ENCODE peak calls at places on chromosome X, in ten cellular contexts. A is Peyer's patch, J is AG10803, K is ovary, P is fibroblast of the aortic adventitia, Q is GM10248, W is tibial nerve, E is lower leg skin, H is suprapubic skin, T is tibial artery. S is an unnamed sample.

GRCh38 chrX:130637591-130637990 is 235.8 kb downstream of the RBMX2 start:
- DNase-seq in A (no peak), J (peak), K (no peak), P (peak), Q (no peak), W (no peak), E (no peak), H (no peak), T (no peak), S (no peak)

GRCh38 chrX:106069048-106069447 is 30.5 kb upstream of the SERPINA7 start:
- DNase-seq in A (no peak), J (no peak), K (no peak), P (no peak), Q (no peak), W (no peak), E (no peak), H (no peak), T (no peak), S (no peak)

GRCh38 chrX:13432376-13432775 is 112.5 kb upstream of the ATXN3L start:
- DNase-seq in A (no peak), J (peak), K (peak), P (peak), Q (no peak), W (peak), E (peak), H (no peak), T (peak), S (no peak)

GRCh38 chrX:97399400-97399799 is 515.7 kb downstream of the RPA4 start:
- DNase-seq in A (no peak), J (peak), K (no peak), P (peak), Q (peak), W (no peak), E (no peak), H (no peak), T (no peak), S (no peak)

GRCh38 chrX:150429577-150429976 is 66.5 kb downstream of the MAMLD1 start:
- DNase-seq in A (no peak), J (peak), K (no peak), P (peak), Q (no peak), W (no peak), E (no peak), H (no peak), T (no peak), S (no peak)

GRCh38 chrX:23900220-23900797 is 7.4 kb downstream of the APOO start:
- DNase-seq in A (no peak), J (peak), K (no peak), P (no peak), Q (no peak), W (no peak), E (no peak), H (no peak), T (peak), S (no peak)

GRCh38 chrX:53074987-53075386 is 7.2 kb upstream of the TSPYL2 start:
- DNase-seq in A (no peak), J (no peak), K (no peak), P (no peak), Q (no peak), W (no peak), E (no peak), H (peak), T (no peak), S (no peak)

GRCh38 chrX:154712781-154713391 is 38.0 kb downstream of the GAB3 start:
- DNase-seq in A (no peak), J (peak), K (no peak), P (peak), Q (peak), W (no peak), E (no peak), H (no peak), T (no peak), S (no peak)

GRCh38 chrX:153032397-153033118 is 23.7 kb upstream of the PNMA3 start:
- DNase-seq in A (peak), J (peak), K (peak), P (peak), Q (peak), W (peak), E (peak), H (peak), T (peak), S (peak)

GRCh38 chrX:45803383-45803921 is 602.8 kb upstream of the DIPK2B start:
- DNase-seq in A (no peak), J (peak), K (no peak), P (peak), Q (no peak), W (no peak), E (no peak), H (no peak), T (no peak), S (no peak)

GRCh38 chrX:154430916-154431315 is 2.4 kb downstream of the ATP6AP1 start:
- DNase-seq in A (no peak), J (no peak), K (no peak), P (no peak), Q (no peak), W (no peak), E (no peak), H (no peak), T (no peak), S (no peak)

GRCh38 chrX:107978707-107979307 is 3.4 kb downstream of the TEX13B start:
- DNase-seq in A (no peak), J (peak), K (no peak), P (peak), Q (no peak), W (no peak), E (no peak), H (no peak), T (no peak), S (no peak)

GRCh38 chrX:114924846-114925245 is 92.6 kb downstream of the IL13RA2 start:
- DNase-seq in A (no peak), J (peak), K (no peak), P (peak), Q (no peak), W (no peak), E (no peak), H (no peak), T (no peak), S (no peak)

GRCh38 chrX:30246769-30247489 is at the start of gene MAGEB1:
- DNase-seq in A (no peak), J (no peak), K (no peak), P (no peak), Q (no peak), W (no peak), E (no peak), H (no peak), T (no peak), S (no peak)

GRCh38 chrX:103831342-103831802 is 685 bp downstream of the RAB9B start:
- DNase-seq in A (no peak), J (no peak), K (no peak), P (peak), Q (no peak), W (no peak), E (no peak), H (no peak), T (no peak), S (no peak)

GRCh38 chrX:9997524-9997923 is 30.4 kb downstream of the CLDN34 start:
- DNase-seq in A (no peak), J (no peak), K (no peak), P (no peak), Q (peak), W (no peak), E (no peak), H (no peak), T (no peak), S (no peak)

GRCh38 chrX:41720125-41720780 is 3.7 kb upstream of the GPR82 start:
- DNase-seq in A (peak), J (no peak), K (no peak), P (peak), Q (peak), W (no peak), E (no peak), H (no peak), T (no peak), S (no peak)

GRCh38 chrX:46912098-46912672 is at the start of gene JADE3:
- DNase-seq in A (peak), J (peak), K (peak), P (peak), Q (peak), W (peak), E (peak), H (peak), T (peak), S (peak)

GRCh38 chrX:68114573-68115199 is 318.6 kb downstream of the OPHN1 start:
- DNase-seq in A (no peak), J (peak), K (no peak), P (peak), Q (no peak), W (no peak), E (peak), H (no peak), T (no peak), S (no peak)

GRCh38 chrX:75155454-75155829 is 641 bp downstream of the ABCB7 start:
- DNase-seq in A (no peak), J (peak), K (no peak), P (peak), Q (peak), W (no peak), E (no peak), H (no peak), T (no peak), S (no peak)

GRCh38 chrX:131264665-131265064 is 24.4 kb downstream of the IGSF1 start:
- DNase-seq in A (no peak), J (no peak), K (no peak), P (no peak), Q (no peak), W (no peak), E (no peak), H (no peak), T (no peak), S (no peak)

GRCh38 chrX:106917830-106918500 is 2.2 kb upstream of the CLDN2 start:
- DNase-seq in A (no peak), J (peak), K (no peak), P (peak), Q (no peak), W (no peak), E (no peak), H (no peak), T (no peak), S (no peak)

GRCh38 chrX:37407736-37408135 is 58.6 kb downstream of the PRRG1 start:
- DNase-seq in A (no peak), J (no peak), K (no peak), P (no peak), Q (no peak), W (no peak), E (no peak), H (no peak), T (no peak), S (no peak)

GRCh38 chrX:74119016-74119910 is 184.7 kb upstream of the ZCCHC13 start:
- DNase-seq in A (no peak), J (peak), K (no peak), P (peak), Q (no peak), W (no peak), E (no peak), H (no peak), T (no peak), S (no peak)

GRCh38 chrX:74420194-74421035 is 878 bp upstream of the SLC16A2 start:
- DNase-seq in A (no peak), J (peak), K (peak), P (peak), Q (no peak), W (peak), E (peak), H (peak), T (peak), S (peak)

GRCh38 chrX:370244-370962 is 16.3 kb downstream of the PPP2R3B start:
- DNase-seq in A (no peak), J (no peak), K (no peak), P (no peak), Q (no peak), W (no peak), E (no peak), H (no peak), T (no peak), S (no peak)

GRCh38 chrX:140672840-140673731 is 36.5 kb upstream of the LINC00632 start:
- DNase-seq in A (no peak), J (no peak), K (no peak), P (no peak), Q (no peak), W (no peak), E (no peak), H (no peak), T (no peak), S (no peak)

GRCh38 chrX:39819921-39820849 is 277.6 kb downstream of the BCOR start:
- DNase-seq in A (no peak), J (no peak), K (peak), P (peak), Q (no peak), W (no peak), E (no peak), H (no peak), T (no peak), S (no peak)

GRCh38 chrX:41952102-41952501 is 28.7 kb upstream of the CASK start:
- DNase-seq in A (no peak), J (no peak), K (no peak), P (no peak), Q (no peak), W (no peak), E (no peak), H (no peak), T (no peak), S (no peak)

GRCh38 chrX:87693204-87693603 is 175.6 kb downstream of the KLHL4 start:
- DNase-seq in A (no peak), J (no peak), K (no peak), P (no peak), Q (no peak), W (no peak), E (no peak), H (no peak), T (no peak), S (no peak)

GRCh38 chrX:40310016-40310415 is 212.3 kb upstream of the BCOR start:
- DNase-seq in A (no peak), J (no peak), K (no peak), P (no peak), Q (no peak), W (no peak), E (no peak), H (no peak), T (no peak), S (no peak)

GRCh38 chrX:152917969-152918579 is 20.2 kb downstream of the ZNF185 start:
- DNase-seq in A (no peak), J (no peak), K (no peak), P (no peak), Q (no peak), W (no peak), E (no peak), H (no peak), T (no peak), S (no peak)

GRCh38 chrX:30593435-30594200 is 16.1 kb upstream of the TASL start:
- DNase-seq in A (peak), J (no peak), K (no peak), P (no peak), Q (no peak), W (no peak), E (no peak), H (no peak), T (no peak), S (no peak)

GRCh38 chrX:56813318-56813837 is 84.3 kb downstream of the NBDY start:
- DNase-seq in A (peak), J (peak), K (no peak), P (peak), Q (peak), W (no peak), E (peak), H (no peak), T (peak), S (no peak)

DNA sequence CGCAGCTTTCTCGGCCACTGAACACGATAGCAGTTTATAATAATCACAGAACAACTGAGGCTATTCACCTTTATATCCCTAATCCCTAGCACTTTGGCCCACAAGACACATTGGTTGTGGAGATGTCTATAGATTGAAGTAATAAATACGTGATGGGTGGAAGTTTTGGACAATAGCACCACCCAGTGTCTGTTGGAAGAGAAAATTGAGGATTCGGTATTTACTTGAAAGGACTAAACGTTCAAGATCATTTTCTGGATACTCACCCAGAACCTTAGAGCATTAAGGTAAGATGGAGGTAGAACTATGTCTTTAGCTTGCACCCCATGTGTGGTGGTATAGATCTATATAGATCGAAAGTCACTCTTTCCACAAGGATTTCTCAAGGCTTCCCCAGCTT is 792 bp upstream of the TMSB15A start:
- DNase-seq in A (no peak), J (peak), K (no peak), P (peak), Q (no peak), W (no peak), E (no peak), H (no peak), T (no peak), S (no peak)
- TF ChIP-seq CTCF in A (no peak), J (peak), K (no peak), P (peak), Q (no peak), W (no peak), E (no peak), H (no peak), T (no peak), S (peak)

DNA sequence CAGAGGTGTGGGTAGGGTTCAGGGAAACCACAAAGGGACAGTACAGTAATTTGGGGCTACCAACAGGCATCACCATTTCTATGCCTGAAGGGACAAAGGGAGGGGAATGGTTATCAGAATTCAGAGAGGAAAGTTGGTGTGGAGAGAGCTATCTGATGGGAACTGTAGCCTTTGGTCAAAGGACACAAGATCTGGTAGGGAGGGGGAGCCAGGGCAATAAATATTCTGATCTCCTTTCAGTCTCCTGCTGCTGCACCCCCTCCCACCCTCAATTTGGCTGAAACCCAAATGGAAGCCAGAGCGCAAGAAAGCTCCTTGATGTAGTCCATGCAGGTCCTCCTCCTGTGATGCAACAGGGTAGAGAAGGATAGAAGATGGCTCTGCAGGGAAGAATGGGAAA is 14.6 kb downstream of the PGK1 start:
- DNase-seq in A (no peak), J (no peak), K (no peak), P (no peak), Q (no peak), W (no peak), E (no peak), H (no peak), T (no peak), S (no peak)
- TF ChIP-seq CTCF in A (no peak), J (no peak), K (no peak), P (no peak), Q (no peak), W (no peak), E (no peak), H (no peak), T (no peak), S (no peak)

GRCh38 chrX:25524150-25524549 is 508.4 kb upstream of the ARX start:
- DNase-seq in A (no peak), J (peak), K (no peak), P (peak), Q (no peak), W (no peak), E (no peak), H (no peak), T (no peak), S (no peak)

GRCh38 chrX:25527596-25527995 is 511.8 kb upstream of the ARX start:
- DNase-seq in A (no peak), J (no peak), K (no peak), P (no peak), Q (no peak), W (no peak), E (no peak), H (no peak), T (no peak), S (no peak)

GRCh38 chrX:25519258-25519657 is 503.5 kb upstream of the ARX start:
- DNase-seq in A (no peak), J (no peak), K (no peak), P (no peak), Q (no peak), W (no peak), E (no peak), H (no peak), T (no peak), S (no peak)

DNA sequence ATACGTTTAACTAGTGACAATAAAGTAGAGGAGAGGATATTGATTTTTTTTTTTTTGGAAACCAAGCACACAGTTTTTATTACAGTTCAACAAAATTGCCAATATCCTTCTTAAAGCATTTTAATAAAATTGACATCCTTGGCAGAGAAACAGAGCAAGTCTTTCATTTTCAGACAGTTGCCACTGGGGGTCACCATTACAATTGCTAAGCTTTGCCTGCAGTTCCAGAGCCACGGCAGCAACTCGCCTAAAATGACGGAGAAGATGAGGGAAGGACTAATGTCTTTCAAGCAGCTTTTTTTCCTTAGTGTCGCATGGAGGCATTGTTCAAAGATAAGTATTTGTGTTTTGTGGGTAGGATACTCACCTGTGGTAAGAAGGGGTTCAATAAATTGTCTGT is 507.8 kb upstream of the ARX start:
- DNase-seq in A (no peak), J (peak), K (no peak), P (peak), Q (peak), W (no peak), E (no peak), H (no peak), T (no peak), S (no peak)
- TF ChIP-seq CTCF in A (no peak), J (no peak), K (no peak), P (peak), Q (no peak), W (peak), E (no peak), H (no peak), T (no peak), S (peak)

GRCh38 chrX:17560385-17560784 is 176.9 kb upstream of the SCML1 start:
- DNase-seq in A (no peak), J (no peak), K (no peak), P (no peak), Q (no peak), W (no peak), E (no peak), H (no peak), T (no peak), S (no peak)

GRCh38 chrX:17564689-17565409 is 172.4 kb upstream of the SCML1 start:
- DNase-seq in A (no peak), J (peak), K (no peak), P (peak), Q (no peak), W (no peak), E (no peak), H (no peak), T (peak), S (no peak)

GRCh38 chrX:17563515-17563914 is 173.8 kb upstream of the SCML1 start:
- DNase-seq in A (no peak), J (peak), K (no peak), P (no peak), Q (no peak), W (no peak), E (no peak), H (no peak), T (no peak), S (no peak)

GRCh38 chrX:17563076-17563475 is 174.2 kb upstream of the SCML1 start:
- DNase-seq in A (no peak), J (no peak), K (no peak), P (no peak), Q (no peak), W (no peak), E (no peak), H (no peak), T (no peak), S (no peak)

DNA sequence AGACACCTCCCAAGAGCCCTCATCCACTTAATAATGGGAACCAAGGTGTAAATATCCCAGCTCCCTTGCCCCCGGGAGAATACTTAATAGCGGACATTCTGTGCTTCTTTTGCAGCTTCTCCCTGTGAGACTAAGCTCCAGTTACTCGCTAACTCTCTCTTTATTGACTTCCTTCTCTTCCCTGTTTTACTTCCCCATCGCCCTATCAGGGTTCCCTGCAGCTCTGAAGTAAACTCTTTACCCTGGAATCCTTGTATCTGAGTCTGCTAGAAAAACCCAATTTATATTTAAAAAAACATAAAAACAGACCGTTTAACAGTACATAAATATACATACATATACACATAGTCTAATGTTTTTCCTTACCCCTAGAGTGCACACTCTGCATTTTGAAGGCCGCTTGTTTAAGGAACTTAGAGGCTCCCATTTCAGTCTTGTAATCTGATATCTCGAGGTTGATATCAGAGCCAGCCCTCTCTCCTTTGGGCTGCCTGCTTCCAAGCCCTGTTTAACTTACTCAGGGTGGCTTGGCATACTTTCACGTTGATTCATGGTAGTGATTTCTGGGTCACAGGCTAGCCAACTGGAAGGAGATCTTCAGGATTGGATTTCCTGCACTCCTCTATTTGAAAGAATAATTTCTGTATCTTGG is 177.4 kb upstream of the SCML1 start:
- DNase-seq in A (no peak), J (peak), K (no peak), P (peak), Q (no peak), W (no peak), E (no peak), H (no peak), T (peak), S (no peak)
- TF ChIP-seq CTCF in A (no peak), J (no peak), K (no peak), P (no peak), Q (no peak), W (no peak), E (no peak), H (no peak), T (no peak), S (no peak)